ENCODE peak calls at places on chromosomes 3 and 15, in four cellular contexts. Q is T-helper 17 cell; H is IMR-90; X is activated CD8-positive, alpha-beta memory T cell treated with anti-CD3 and anti-CD28 coated beads for 48 hours. P is an unnamed sample.
A peak's percentile ranks its signal among the peaks of the same experiment; 100 is the strongest.

GRCh38 chr3:11085078-11085840 is 69.0 kb upstream of the HRH1 start:
- DNase-seq in Q (no peak), H (peak; percentile 51), X (no peak), P (no peak)

GRCh38 chr15:67784057-67784781 is 41.1 kb upstream of the SKOR1 start:
- DNase-seq in Q (no peak), H (no peak), X (no peak), P (no peak)

GRCh38 chr3:138187296-138188012 is at the start of gene ARMC8:
- DNase-seq in Q (no peak), H (no peak), X (peak; percentile 70), P (peak; percentile 62)

GRCh38 chr15:49045691-49046112 is 544 bp downstream of the SECISBP2L start:
- DNase-seq in Q (no peak), H (peak; percentile 21), X (no peak), P (peak; percentile 46)

GRCh38 chr3:129777806-129778205 is 115.7 kb downstream of the TMCC1 start:
- DNase-seq in Q (no peak), H (no peak), X (no peak), P (no peak)

GRCh38 chr3:134608957-134609525 is 41.8 kb downstream of the KY start:
- DNase-seq in Q (no peak), H (no peak), X (no peak), P (no peak)

GRCh38 chr3:124767259-124767658 is 37.0 kb downstream of the UMPS start:
- DNase-seq in Q (no peak), H (no peak), X (no peak), P (no peak)

GRCh38 chr3:151316267-151316991 is at the start of gene GPR87:
- DNase-seq in Q (no peak), H (peak; percentile 49), X (no peak), P (no peak)

GRCh38 chr3:40841570-40842109 is 316.9 kb downstream of the ZNF621 start:
- DNase-seq in Q (no peak), H (no peak), X (no peak), P (no peak)

GRCh38 chr3:82891028-82891427 is 1129.6 kb upstream of the GBE1 start:
- DNase-seq in Q (no peak), H (no peak), X (no peak), P (no peak)

GRCh38 chr3:78235841-78236240 is 1195.9 kb downstream of the ROBO2 start:
- DNase-seq in Q (no peak), H (peak; percentile 7), X (no peak), P (no peak)

GRCh38 chr3:57279685-57280084 is 12.8 kb downstream of the ASB14 start:
- DNase-seq in Q (no peak), H (no peak), X (no peak), P (no peak)

GRCh38 chr3:173725507-173725906 is 328.0 kb downstream of the NLGN1 start:
- DNase-seq in Q (no peak), H (peak; percentile 54), X (no peak), P (no peak)

GRCh38 chr3:195133462-195133861 is 137.5 kb downstream of the XXYLT1 start:
- DNase-seq in Q (peak; percentile 31), H (peak; percentile 98), X (no peak), P (no peak)

GRCh38 chr15:63232400-63232799 is 43.0 kb downstream of the RAB8B start:
- DNase-seq in Q (no peak), H (no peak), X (no peak), P (peak; percentile 50)

GRCh38 chr3:13282986-13283876 is 136.9 kb downstream of the NUP210 start:
- DNase-seq in Q (no peak), H (no peak), X (no peak), P (peak; percentile 71)

GRCh38 chr3:184230603-184231528 is 1.5 kb downstream of the VWA5B2 start:
- DNase-seq in Q (no peak), H (no peak), X (no peak), P (no peak)

GRCh38 chr3:143973352-143974021 is 1.9 kb downstream of the DIPK2A start:
- DNase-seq in Q (no peak), H (peak; percentile 16), X (no peak), P (peak; percentile 27)

GRCh38 chr15:79397264-79397663 is 34.9 kb upstream of the MINAR1 start:
- DNase-seq in Q (no peak), H (no peak), X (no peak), P (no peak)

GRCh38 chr3:178350763-178351162 is 185.5 kb upstream of the KCNMB2 start:
- DNase-seq in Q (no peak), H (peak; percentile 58), X (no peak), P (no peak)

GRCh38 chr15:72271895-72272212 is 500 bp downstream of the PARP6 start:
- DNase-seq in Q (no peak), H (peak; percentile 12), X (no peak), P (no peak)

GRCh38 chr15:65071381-65071811 is 3.6 kb upstream of the RASL12 start:
- DNase-seq in Q (no peak), H (no peak), X (no peak), P (no peak)

GRCh38 chr15:56496635-56497034 is 31.7 kb upstream of the MNS1 start:
- DNase-seq in Q (no peak), H (peak; percentile 79), X (no peak), P (peak; percentile 83)

GRCh38 chr3:4021162-4021561 is 221.9 kb downstream of the LRRN1 start:
- DNase-seq in Q (no peak), H (no peak), X (no peak), P (no peak)

GRCh38 chr15:91129436-91129835 is 29.4 kb downstream of the SV2B start:
- DNase-seq in Q (no peak), H (no peak), X (no peak), P (no peak)

GRCh38 chr3:14718539-14718938 is 43.6 kb downstream of the C3orf20 start:
- DNase-seq in Q (no peak), H (no peak), X (no peak), P (no peak)

GRCh38 chr3:45105855-45106655 is 40.1 kb downstream of the CDCP1 start:
- DNase-seq in Q (peak; percentile 15), H (peak; percentile 94), X (peak; percentile 50), P (no peak)

GRCh38 chr3:42772670-42773408 is at the start of gene CCDC13:
- DNase-seq in Q (peak; percentile 75), H (peak; percentile 84), X (peak; percentile 94), P (peak; percentile 94)

P was measured in lung microvascular endothelial cell.